ENCODE peak calls at places on chromosomes 16 and 17, in nine cellular contexts. O is heart right ventricle; C is CD8-positive, alpha-beta T cell; V is cardiac muscle cell; I is astrocyte; R is heart left ventricle; W is IMR-90; F is fibroblast of lung; B is CD4-positive, alpha-beta memory T cell. P is an unnamed sample.

GRCh38 chr17:31299624-31300023 is 2.6 kb upstream of the OMG start:
- DNase-seq in R (no peak), I (no peak), V (no peak), F (no peak), C (no peak), W (no peak), B (no peak), O (no peak), P (no peak)

GRCh38 chr17:7549401-7550055 is 670 bp downstream of the TNFSF12 start:
- DNase-seq in W (no peak), O (no peak), F (no peak), C (peak; percentile 40), B (peak; percentile 51), I (no peak), R (no peak), V (no peak), P (no peak)

GRCh38 chr16:64751906-64752305 is 370.0 kb downstream of the CDH11 start:
- DNase-seq in I (peak; percentile 88), B (no peak), V (peak; percentile 18), C (no peak), O (no peak), W (peak; percentile 90), F (peak; percentile 16), R (no peak), P (peak; percentile 5)

GRCh38 chr17:64240741-64241347 is 22.2 kb downstream of the TEX2 start:
- DNase-seq in O (peak; percentile 34), B (no peak), C (no peak), I (peak; percentile 93), V (peak; percentile 68), R (peak; percentile 64), W (peak; percentile 93), F (peak; percentile 91), P (peak; percentile 73)

GRCh38 chr16:75620326-75621169 is 2.5 kb downstream of the ADAT1 start:
- DNase-seq in R (no peak), C (peak; percentile 59), I (no peak), F (no peak), B (peak; percentile 64), W (no peak), V (no peak), O (no peak), P (no peak)

GRCh38 chr17:12007466-12007865 is 10.2 kb upstream of the ZNF18 start:
- DNase-seq in R (no peak), W (no peak), C (no peak), I (no peak), O (no peak), B (no peak), F (no peak), V (no peak), P (no peak)

GRCh38 chr17:61307905-61308886 is 91.4 kb upstream of the TBX2 start:
- DNase-seq in I (peak; percentile 93), R (no peak), W (peak; percentile 99), O (no peak), V (peak; percentile 91), C (no peak), F (peak; percentile 100), B (no peak), P (peak; percentile 92)

GRCh38 chr16:12651765-12652531 is 151.7 kb downstream of the CPPED1 start:
- DNase-seq in O (no peak), W (no peak), B (no peak), C (no peak), F (no peak), I (no peak), V (no peak), R (no peak), P (no peak)

GRCh38 chr17:50240876-50241275 is 33.4 kb upstream of the TMEM92 start:
- DNase-seq in F (peak; percentile 42), V (peak; percentile 62), I (peak; percentile 80), B (no peak), O (no peak), R (no peak), W (peak; percentile 81), C (no peak), P (no peak)

GRCh38 chr16:77898671-77899211 is 110.4 kb downstream of the VAT1L start:
- DNase-seq in W (peak; percentile 89), O (no peak), B (no peak), F (peak; percentile 93), C (no peak), I (peak; percentile 64), V (peak; percentile 34), R (no peak), P (peak; percentile 28)

GRCh38 chr16:31214705-31215286 is 877 bp downstream of the TRIM72 start:
- DNase-seq in W (no peak), O (no peak), I (no peak), B (no peak), V (no peak), F (no peak), R (peak; percentile 68), C (peak; percentile 30), P (no peak)

GRCh38 chr17:77165577-77165976 is 24.8 kb downstream of the SEC14L1 start:
- DNase-seq in F (no peak), B (no peak), C (no peak), R (no peak), V (no peak), W (no peak), O (no peak), I (no peak), P (no peak)

GRCh38 chr17:16950488-16950887 is 21.4 kb downstream of the TNFRSF13B start:
- DNase-seq in V (no peak), B (no peak), W (no peak), R (no peak), C (no peak), I (no peak), F (no peak), O (no peak), P (no peak)

GRCh38 chr17:48816438-48816773 is 623 bp downstream of the TTLL6 start:
- DNase-seq in O (no peak), V (no peak), I (no peak), F (no peak), W (no peak), B (no peak), C (no peak), R (no peak), P (no peak)
- H3K4me3 ChIP-seq in O (no peak overlapping the region), V (peak overlapping the region; percentile 24), I (no peak overlapping the region), F (peak overlapping the region; percentile 25), W (no peak overlapping the region), B (no peak overlapping the region), C (peak overlapping the region; percentile 66), R (peak overlapping the region; percentile 29), P (peak overlapping the region; percentile 48)

GRCh38 chr17:2054740-2055493 is at the start of gene HIC1:
- DNase-seq in R (peak; percentile 92), W (peak; percentile 73), V (peak; percentile 84), B (peak; percentile 84), O (peak; percentile 85), I (no peak), C (peak; percentile 79), F (peak; percentile 76), P (peak; percentile 69)
- H3K27me3 ChIP-seq in R (no peaks in the 10 kb centered on the region), W (no peaks in the 10 kb centered on the region), V (peaks cover 93% of the 10 kb centered on the region), B (no peaks in the 10 kb centered on the region), O (peaks cover 11% of the 10 kb centered on the region), I (no peaks in the 10 kb centered on the region), C (no peaks in the 10 kb centered on the region), F (no peaks in the 10 kb centered on the region), P (no peaks in the 10 kb centered on the region)

GRCh38 chr17:22459331-22459952 is 767.1 kb downstream of the KCNJ18 start:
- DNase-seq in V (no peak), C (no peak), W (no peak), B (no peak), I (no peak), R (no peak), O (no peak), F (no peak), P (no peak)
- H3K9me3 ChIP-seq in V (no peaks in the 10 kb centered on the region), C (no peaks in the 10 kb centered on the region), W (peaks cover 22% of the 10 kb centered on the region), B (no peaks in the 10 kb centered on the region), I (peaks cover 5% of the 10 kb centered on the region), R (no peaks in the 10 kb centered on the region), O (no peaks in the 10 kb centered on the region), F (no peaks in the 10 kb centered on the region), P (no peaks in the 10 kb centered on the region)

DNA sequence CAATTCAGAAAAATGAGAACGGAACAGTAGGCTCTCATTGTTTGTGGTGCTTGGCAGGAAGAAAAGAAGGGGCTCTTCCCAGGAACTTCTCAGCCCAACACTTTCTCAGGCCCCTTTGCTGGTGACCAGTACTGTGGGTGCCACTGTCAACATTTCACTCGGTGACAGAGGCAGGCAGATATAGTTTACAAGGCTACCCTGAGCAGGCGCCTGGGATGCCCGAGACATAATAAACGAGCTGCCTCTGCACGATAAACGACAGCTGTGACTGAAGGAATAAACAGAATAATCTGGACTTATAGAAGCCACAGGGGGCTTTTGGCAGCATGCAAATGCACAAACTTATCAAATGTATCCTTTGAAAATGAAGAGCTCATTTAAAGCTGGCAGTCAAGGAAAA is 387.2 kb downstream of the HS3ST4 start:
- DNase-seq in O (no peak), I (no peak), V (no peak), F (no peak), C (no peak), R (no peak), W (no peak), B (no peak), P (no peak)
- H3K4me3 ChIP-seq in O (no peak overlapping the region), I (no peak overlapping the region), V (no peak overlapping the region), F (no peak overlapping the region), C (no peak overlapping the region), R (no peak overlapping the region), W (no peak overlapping the region), B (no peak overlapping the region), P (no peak overlapping the region)